ENCODE peak calls at places on chromosomes 7 and 10, in eight cellular contexts. One of them, this sample, is unnamed.

GRCh38 chr7:127000725-127001124 is 252.0 kb downstream of the GRM8 start:
- DNase-seq in heart right ventricle: no peak
- DNase-seq in GM12864: no peak
- DNase-seq in psoas muscle: no peak
- DNase-seq in cardiac fibroblast: no peak
- DNase-seq in choroid plexus epithelial cell: no peak
- DNase-seq in endothelial cell: no peak
- DNase-seq in fibroblast of pulmonary artery: no peak
- DNase-seq in this sample: no peak

GRCh38 chr7:129257168-129257567 is 32.3 kb downstream of the AHCYL2 start:
- DNase-seq in heart right ventricle: no peak
- DNase-seq in GM12864: no peak
- DNase-seq in psoas muscle: no peak
- DNase-seq in cardiac fibroblast: no peak
- DNase-seq in choroid plexus epithelial cell: no peak
- DNase-seq in endothelial cell: no peak
- DNase-seq in fibroblast of pulmonary artery: no peak
- DNase-seq in this sample: no peak

GRCh38 chr7:134943785-134944400 is 42.4 kb upstream of the AGBL3 start:
- DNase-seq in heart right ventricle: no peak
- DNase-seq in GM12864: no peak
- DNase-seq in psoas muscle: no peak
- DNase-seq in cardiac fibroblast: peak; percentile 53
- DNase-seq in choroid plexus epithelial cell: peak; percentile 68
- DNase-seq in endothelial cell: no peak
- DNase-seq in fibroblast of pulmonary artery: peak; percentile 64
- DNase-seq in this sample: no peak

GRCh38 chr7:75624134-75624832 is 114.5 kb downstream of the HIP1 start:
- DNase-seq in heart right ventricle: peak; percentile 57
- DNase-seq in GM12864: no peak
- DNase-seq in psoas muscle: peak; percentile 41
- DNase-seq in cardiac fibroblast: peak; percentile 89
- DNase-seq in choroid plexus epithelial cell: peak; percentile 82
- DNase-seq in endothelial cell: no peak
- DNase-seq in fibroblast of pulmonary artery: peak; percentile 91
- DNase-seq in this sample: no peak

GRCh38 chr10:54904833-54905232 is 103.8 kb upstream of the PCDH15 start:
- DNase-seq in heart right ventricle: no peak
- DNase-seq in GM12864: no peak
- DNase-seq in psoas muscle: no peak
- DNase-seq in cardiac fibroblast: no peak
- DNase-seq in choroid plexus epithelial cell: no peak
- DNase-seq in endothelial cell: no peak
- DNase-seq in fibroblast of pulmonary artery: no peak
- DNase-seq in this sample: no peak

GRCh38 chr7:129796186-129796775 is 156.5 kb downstream of the UBE2H start:
- DNase-seq in heart right ventricle: no peak
- DNase-seq in GM12864: no peak
- DNase-seq in psoas muscle: no peak
- DNase-seq in cardiac fibroblast: no peak
- DNase-seq in choroid plexus epithelial cell: no peak
- DNase-seq in endothelial cell: no peak
- DNase-seq in fibroblast of pulmonary artery: no peak
- DNase-seq in this sample: no peak

GRCh38 chr10:13960603-13961002 is 370.1 kb downstream of the FRMD4A start:
- DNase-seq in heart right ventricle: no peak
- DNase-seq in GM12864: no peak
- DNase-seq in psoas muscle: no peak
- DNase-seq in cardiac fibroblast: no peak
- DNase-seq in choroid plexus epithelial cell: no peak
- DNase-seq in endothelial cell: no peak
- DNase-seq in fibroblast of pulmonary artery: no peak
- DNase-seq in this sample: no peak

GRCh38 chr7:155824195-155824915 is 12.1 kb upstream of the SHH start:
- DNase-seq in heart right ventricle: no peak
- DNase-seq in GM12864: no peak
- DNase-seq in psoas muscle: no peak
- DNase-seq in cardiac fibroblast: peak; percentile 41
- DNase-seq in choroid plexus epithelial cell: no peak
- DNase-seq in endothelial cell: no peak
- DNase-seq in fibroblast of pulmonary artery: peak; percentile 65
- DNase-seq in this sample: no peak

GRCh38 chr10:95467162-95467599 is 94.0 kb downstream of the SORBS1 start:
- DNase-seq in heart right ventricle: peak; percentile 74
- DNase-seq in GM12864: no peak
- DNase-seq in psoas muscle: peak; percentile 58
- DNase-seq in cardiac fibroblast: peak; percentile 68
- DNase-seq in choroid plexus epithelial cell: peak; percentile 91
- DNase-seq in endothelial cell: peak; percentile 67
- DNase-seq in fibroblast of pulmonary artery: peak; percentile 56
- DNase-seq in this sample: no peak

GRCh38 chr7:91543646-91544045 is 279.4 kb downstream of the FZD1 start:
- DNase-seq in heart right ventricle: no peak
- DNase-seq in GM12864: no peak
- DNase-seq in psoas muscle: no peak
- DNase-seq in cardiac fibroblast: no peak
- DNase-seq in choroid plexus epithelial cell: no peak
- DNase-seq in endothelial cell: no peak
- DNase-seq in fibroblast of pulmonary artery: no peak
- DNase-seq in this sample: no peak

GRCh38 chr7:157517782-157518513 is 181.1 kb downstream of the DNAJB6 start:
- DNase-seq in heart right ventricle: no peak
- DNase-seq in GM12864: no peak
- DNase-seq in psoas muscle: no peak
- DNase-seq in cardiac fibroblast: no peak
- DNase-seq in choroid plexus epithelial cell: peak; percentile 10
- DNase-seq in endothelial cell: no peak
- DNase-seq in fibroblast of pulmonary artery: no peak
- DNase-seq in this sample: peak; percentile 0

GRCh38 chr10:454860-455259 is 234.6 kb downstream of the DIP2C start:
- DNase-seq in heart right ventricle: no peak
- DNase-seq in GM12864: no peak
- DNase-seq in psoas muscle: peak; percentile 39
- DNase-seq in cardiac fibroblast: peak; percentile 89
- DNase-seq in choroid plexus epithelial cell: peak; percentile 97
- DNase-seq in endothelial cell: no peak
- DNase-seq in fibroblast of pulmonary artery: peak; percentile 92
- DNase-seq in this sample: no peak

GRCh38 chr10:97821308-97822038 is 28.2 kb upstream of the GOLGA7B start:
- DNase-seq in heart right ventricle: no peak
- DNase-seq in GM12864: no peak
- DNase-seq in psoas muscle: peak; percentile 39
- DNase-seq in cardiac fibroblast: no peak
- DNase-seq in choroid plexus epithelial cell: peak; percentile 6
- DNase-seq in endothelial cell: no peak
- DNase-seq in fibroblast of pulmonary artery: no peak
- DNase-seq in this sample: no peak

GRCh38 chr10:33277135-33277536 is 57.3 kb downstream of the NRP1 start:
- DNase-seq in heart right ventricle: peak; percentile 90
- DNase-seq in GM12864: no peak
- DNase-seq in psoas muscle: peak; percentile 59
- DNase-seq in cardiac fibroblast: peak; percentile 43
- DNase-seq in choroid plexus epithelial cell: peak; percentile 38
- DNase-seq in endothelial cell: no peak
- DNase-seq in fibroblast of pulmonary artery: peak; percentile 45
- DNase-seq in this sample: no peak

GRCh38 chr10:89301231-89301630 is 615 bp upstream of the IFIT2 start:
- DNase-seq in heart right ventricle: peak; percentile 32
- DNase-seq in GM12864: no peak
- DNase-seq in psoas muscle: no peak
- DNase-seq in cardiac fibroblast: peak; percentile 69
- DNase-seq in choroid plexus epithelial cell: peak; percentile 80
- DNase-seq in endothelial cell: no peak
- DNase-seq in fibroblast of pulmonary artery: peak; percentile 66
- DNase-seq in this sample: no peak

GRCh38 chr7:47337531-47337930 is 244.4 kb downstream of the TNS3 start:
- DNase-seq in heart right ventricle: peak; percentile 42
- DNase-seq in GM12864: no peak
- DNase-seq in psoas muscle: no peak
- DNase-seq in cardiac fibroblast: no peak
- DNase-seq in choroid plexus epithelial cell: no peak
- DNase-seq in endothelial cell: no peak
- DNase-seq in fibroblast of pulmonary artery: no peak
- DNase-seq in this sample: no peak
- TF ChIP-seq CTCF in heart right ventricle: peak; percentile 46
- TF ChIP-seq CTCF in GM12864: peak; percentile 24
- TF ChIP-seq CTCF in psoas muscle: no peak
- TF ChIP-seq CTCF in cardiac fibroblast: no peak
- TF ChIP-seq CTCF in choroid plexus epithelial cell: no peak
- TF ChIP-seq CTCF in endothelial cell: no peak
- TF ChIP-seq CTCF in fibroblast of pulmonary artery: no peak
- TF ChIP-seq CTCF in this sample: no peak

GRCh38 chr10:104316321-104317099 is 21.8 kb downstream of the ITPRIP start:
- DNase-seq in heart right ventricle: no peak
- DNase-seq in GM12864: no peak
- DNase-seq in psoas muscle: no peak
- DNase-seq in cardiac fibroblast: no peak
- DNase-seq in choroid plexus epithelial cell: no peak
- DNase-seq in endothelial cell: no peak
- DNase-seq in fibroblast of pulmonary artery: no peak
- DNase-seq in this sample: no peak

GRCh38 chr10:104318810-104319684 is 19.2 kb downstream of the ITPRIP start:
- DNase-seq in heart right ventricle: no peak
- DNase-seq in GM12864: no peak
- DNase-seq in psoas muscle: no peak
- DNase-seq in cardiac fibroblast: peak; percentile 67
- DNase-seq in choroid plexus epithelial cell: peak; percentile 95
- DNase-seq in endothelial cell: no peak
- DNase-seq in fibroblast of pulmonary artery: peak; percentile 62
- DNase-seq in this sample: peak; percentile 15

GRCh38 chr10:104315486-104315921 is 22.8 kb downstream of the ITPRIP start:
- DNase-seq in heart right ventricle: no peak
- DNase-seq in GM12864: no peak
- DNase-seq in psoas muscle: no peak
- DNase-seq in cardiac fibroblast: no peak
- DNase-seq in choroid plexus epithelial cell: no peak
- DNase-seq in endothelial cell: no peak
- DNase-seq in fibroblast of pulmonary artery: no peak
- DNase-seq in this sample: peak; percentile 15

GRCh38 chr10:104318096-104318725 is 20.1 kb downstream of the ITPRIP start:
- DNase-seq in heart right ventricle: no peak
- DNase-seq in GM12864: no peak
- DNase-seq in psoas muscle: no peak
- DNase-seq in cardiac fibroblast: no peak
- DNase-seq in choroid plexus epithelial cell: no peak
- DNase-seq in endothelial cell: no peak
- DNase-seq in fibroblast of pulmonary artery: no peak
- DNase-seq in this sample: no peak

GRCh38 chr10:104317195-104318095 is 20.8 kb downstream of the ITPRIP start:
- DNase-seq in heart right ventricle: no peak
- DNase-seq in GM12864: no peak
- DNase-seq in psoas muscle: no peak
- DNase-seq in cardiac fibroblast: peak; percentile 82
- DNase-seq in choroid plexus epithelial cell: peak; percentile 77
- DNase-seq in endothelial cell: no peak
- DNase-seq in fibroblast of pulmonary artery: peak; percentile 76
- DNase-seq in this sample: no peak
- TF ChIP-seq CTCF in heart right ventricle: peak; percentile 13
- TF ChIP-seq CTCF in GM12864: peak; percentile 19
- TF ChIP-seq CTCF in psoas muscle: no peak
- TF ChIP-seq CTCF in cardiac fibroblast: no peak
- TF ChIP-seq CTCF in choroid plexus epithelial cell: peak; percentile 14
- TF ChIP-seq CTCF in endothelial cell: no peak
- TF ChIP-seq CTCF in fibroblast of pulmonary artery: no peak
- TF ChIP-seq CTCF in this sample: no peak

GRCh38 chr7:1227071-1227804 is 5.4 kb upstream of the UNCX start:
- DNase-seq in heart right ventricle: no peak
- DNase-seq in GM12864: no peak
- DNase-seq in psoas muscle: no peak
- DNase-seq in cardiac fibroblast: no peak
- DNase-seq in choroid plexus epithelial cell: no peak
- DNase-seq in endothelial cell: no peak
- DNase-seq in fibroblast of pulmonary artery: no peak
- DNase-seq in this sample: no peak

GRCh38 chr7:1223196-1224092 is 9.2 kb upstream of the UNCX start:
- DNase-seq in heart right ventricle: no peak
- DNase-seq in GM12864: no peak
- DNase-seq in psoas muscle: no peak
- DNase-seq in cardiac fibroblast: no peak
- DNase-seq in choroid plexus epithelial cell: no peak
- DNase-seq in endothelial cell: no peak
- DNase-seq in fibroblast of pulmonary artery: no peak
- DNase-seq in this sample: no peak

GRCh38 chr7:1224093-1224702 is 8.5 kb upstream of the UNCX start:
- DNase-seq in heart right ventricle: no peak
- DNase-seq in GM12864: no peak
- DNase-seq in psoas muscle: no peak
- DNase-seq in cardiac fibroblast: no peak
- DNase-seq in choroid plexus epithelial cell: no peak
- DNase-seq in endothelial cell: no peak
- DNase-seq in fibroblast of pulmonary artery: no peak
- DNase-seq in this sample: no peak

GRCh38 chr7:1226155-1226901 is 6.3 kb upstream of the UNCX start:
- DNase-seq in heart right ventricle: no peak
- DNase-seq in GM12864: no peak
- DNase-seq in psoas muscle: no peak
- DNase-seq in cardiac fibroblast: no peak
- DNase-seq in choroid plexus epithelial cell: no peak
- DNase-seq in endothelial cell: no peak
- DNase-seq in fibroblast of pulmonary artery: no peak
- DNase-seq in this sample: no peak

GRCh38 chr7:1225462-1226154 is 7.1 kb upstream of the UNCX start:
- DNase-seq in heart right ventricle: no peak
- DNase-seq in GM12864: no peak
- DNase-seq in psoas muscle: no peak
- DNase-seq in cardiac fibroblast: peak; percentile 17
- DNase-seq in choroid plexus epithelial cell: peak; percentile 19
- DNase-seq in endothelial cell: peak; percentile 68
- DNase-seq in fibroblast of pulmonary artery: peak; percentile 21
- DNase-seq in this sample: peak; percentile 53
- TF ChIP-seq CTCF in heart right ventricle: peak; percentile 79
- TF ChIP-seq CTCF in GM12864: peak; percentile 65
- TF ChIP-seq CTCF in psoas muscle: peak; percentile 67
- TF ChIP-seq CTCF in cardiac fibroblast: peak; percentile 54
- TF ChIP-seq CTCF in choroid plexus epithelial cell: peak; percentile 51
- TF ChIP-seq CTCF in endothelial cell: peak; percentile 82
- TF ChIP-seq CTCF in fibroblast of pulmonary artery: peak; percentile 40
- TF ChIP-seq CTCF in this sample: peak; percentile 81

GRCh38 chr7:70766109-70766508 is 365.8 kb upstream of the GALNT17 start:
- DNase-seq in heart right ventricle: no peak
- DNase-seq in GM12864: no peak
- DNase-seq in psoas muscle: no peak
- DNase-seq in cardiac fibroblast: no peak
- DNase-seq in choroid plexus epithelial cell: no peak
- DNase-seq in endothelial cell: no peak
- DNase-seq in fibroblast of pulmonary artery: no peak
- DNase-seq in this sample: no peak

GRCh38 chr7:70765651-70766050 is 366.3 kb upstream of the GALNT17 start:
- DNase-seq in heart right ventricle: no peak
- DNase-seq in GM12864: no peak
- DNase-seq in psoas muscle: no peak
- DNase-seq in cardiac fibroblast: no peak
- DNase-seq in choroid plexus epithelial cell: no peak
- DNase-seq in endothelial cell: no peak
- DNase-seq in fibroblast of pulmonary artery: no peak
- DNase-seq in this sample: no peak

GRCh38 chr7:70764004-70764691 is 367.8 kb upstream of the GALNT17 start:
- DNase-seq in heart right ventricle: no peak
- DNase-seq in GM12864: peak; percentile 87
- DNase-seq in psoas muscle: no peak
- DNase-seq in cardiac fibroblast: no peak
- DNase-seq in choroid plexus epithelial cell: no peak
- DNase-seq in endothelial cell: no peak
- DNase-seq in fibroblast of pulmonary artery: no peak
- DNase-seq in this sample: no peak

GRCh38 chr7:70764701-70765208 is 367.2 kb upstream of the GALNT17 start:
- DNase-seq in heart right ventricle: no peak
- DNase-seq in GM12864: no peak
- DNase-seq in psoas muscle: no peak
- DNase-seq in cardiac fibroblast: no peak
- DNase-seq in choroid plexus epithelial cell: no peak
- DNase-seq in endothelial cell: no peak
- DNase-seq in fibroblast of pulmonary artery: no peak
- DNase-seq in this sample: no peak

GRCh38 chr7:70766694-70767093 is 365.2 kb upstream of the GALNT17 start:
- DNase-seq in heart right ventricle: no peak
- DNase-seq in GM12864: no peak
- DNase-seq in psoas muscle: no peak
- DNase-seq in cardiac fibroblast: no peak
- DNase-seq in choroid plexus epithelial cell: no peak
- DNase-seq in endothelial cell: no peak
- DNase-seq in fibroblast of pulmonary artery: no peak
- DNase-seq in this sample: no peak
- TF ChIP-seq CTCF in heart right ventricle: no peak
- TF ChIP-seq CTCF in GM12864: no peak
- TF ChIP-seq CTCF in psoas muscle: no peak
- TF ChIP-seq CTCF in cardiac fibroblast: no peak
- TF ChIP-seq CTCF in choroid plexus epithelial cell: no peak
- TF ChIP-seq CTCF in endothelial cell: no peak
- TF ChIP-seq CTCF in fibroblast of pulmonary artery: no peak
- TF ChIP-seq CTCF in this sample: no peak